ENCODE peak calls at places on chromosomes 3 and 15, in nine cellular contexts. B, G, N, C, E, J, R, U and Y are unnamed samples.

GRCh38 chr3:172096881-172097420 is 57.6 kb downstream of the FNDC3B start:
- DNase-seq in B (no peak), G (no peak), N (no peak), C (peak; percentile 75), E (no peak), J (no peak), R (no peak), U (no peak), Y (no peak)

GRCh38 chr15:67433495-67434099 is 87.3 kb upstream of the C15orf61 start:
- DNase-seq in B (peak; percentile 54), G (peak; percentile 42), N (no peak), C (peak; percentile 61), E (no peak), J (peak; percentile 62), R (no peak), U (no peak), Y (peak; percentile 74)

GRCh38 chr3:106120334-106120733 is 251.5 kb upstream of the CBLB start:
- DNase-seq in B (no peak), G (no peak), N (no peak), C (peak; percentile 65), E (no peak), J (no peak), R (no peak), U (no peak), Y (peak; percentile 22)

GRCh38 chr3:28860307-28860706 is 420.6 kb upstream of the RBMS3 start:
- DNase-seq in B (no peak), G (peak; percentile 91), N (no peak), C (no peak), E (no peak), J (peak; percentile 79), R (no peak), U (no peak), Y (no peak)

GRCh38 chr3:125591116-125591755 is 4.1 kb downstream of the OSBPL11 start:
- DNase-seq in B (no peak), G (no peak), N (no peak), C (peak; percentile 4), E (no peak), J (no peak), R (no peak), U (no peak), Y (no peak)

GRCh38 chr3:122493296-122493695 is 21.4 kb downstream of the KPNA1 start:
- DNase-seq in B (no peak), G (no peak), N (no peak), C (peak; percentile 85), E (no peak), J (no peak), R (no peak), U (no peak), Y (peak; percentile 4)

GRCh38 chr3:119367000-119367399 is 72.8 kb downstream of the ARHGAP31 start:
- DNase-seq in B (no peak), G (no peak), N (no peak), C (no peak), E (no peak), J (no peak), R (no peak), U (no peak), Y (no peak)

GRCh38 chr3:27666708-27667107 is 55.4 kb downstream of the EOMES start:
- DNase-seq in B (peak; percentile 50), G (peak; percentile 98), N (peak; percentile 77), C (peak; percentile 54), E (no peak), J (peak; percentile 90), R (no peak), U (no peak), Y (peak; percentile 55)

GRCh38 chr15:36263666-36264065 is 315.8 kb upstream of the CDIN1 start:
- DNase-seq in B (no peak), G (no peak), N (no peak), C (no peak), E (no peak), J (no peak), R (no peak), U (no peak), Y (no peak)

GRCh38 chr3:37964716-37965115 is 25.9 kb upstream of the VILL start:
- DNase-seq in B (no peak), G (no peak), N (no peak), C (no peak), E (no peak), J (no peak), R (no peak), U (no peak), Y (no peak)

GRCh38 chr15:84810073-84810840 is 6.9 kb upstream of the ALPK3 start:
- DNase-seq in B (no peak), G (no peak), N (no peak), C (peak; percentile 43), E (no peak), J (no peak), R (no peak), U (no peak), Y (peak; percentile 46)

GRCh38 chr3:127706785-127707351 is 34.1 kb downstream of the ABTB1 start:
- DNase-seq in B (no peak), G (no peak), N (no peak), C (no peak), E (no peak), J (no peak), R (no peak), U (no peak), Y (no peak)

GRCh38 chr3:54663558-54664114 is 264.2 kb downstream of the LRTM1 start:
- DNase-seq in B (no peak), G (no peak), N (no peak), C (no peak), E (no peak), J (no peak), R (no peak), U (no peak), Y (no peak)

GRCh38 chr3:21920431-21920830 is 169.4 kb upstream of the ZNF385D start:
- DNase-seq in B (no peak), G (peak; percentile 11), N (no peak), C (peak; percentile 87), E (no peak), J (no peak), R (no peak), U (no peak), Y (peak; percentile 21)

GRCh38 chr15:76150971-76151598 is 91.3 kb downstream of the TMEM266 start:
- DNase-seq in B (peak; percentile 86), G (peak; percentile 70), N (peak; percentile 74), C (peak; percentile 91), E (peak; percentile 67), J (peak; percentile 88), R (peak; percentile 71), U (peak; percentile 75), Y (peak; percentile 85)

GRCh38 chr3:86814918-86815655 is 175.9 kb downstream of the VGLL3 start:
- DNase-seq in B (no peak), G (no peak), N (no peak), C (peak; percentile 76), E (no peak), J (no peak), R (no peak), U (no peak), Y (no peak)

GRCh38 chr3:23129062-23129461 is 74.1 kb upstream of the UBE2E2 start:
- DNase-seq in B (no peak), G (no peak), N (no peak), C (no peak), E (no peak), J (no peak), R (no peak), U (no peak), Y (no peak)

GRCh38 chr3:128495435-128495970 is 2.5 kb upstream of the GATA2 start:
- DNase-seq in B (peak; percentile 44), G (no peak), N (no peak), C (no peak), E (no peak), J (no peak), R (no peak), U (no peak), Y (no peak)

GRCh38 chr3:101913173-101913572 is 63.9 kb downstream of the NFKBIZ start:
- DNase-seq in B (no peak), G (no peak), N (no peak), C (peak; percentile 26), E (no peak), J (no peak), R (no peak), U (no peak), Y (no peak)

GRCh38 chr3:23949784-23950183 is 4.7 kb downstream of the NR1D2 start:
- DNase-seq in B (no peak), G (no peak), N (no peak), C (peak; percentile 36), E (no peak), J (peak; percentile 72), R (no peak), U (no peak), Y (peak; percentile 29)

GRCh38 chr3:29281265-29282228 is 676 bp downstream of the RBMS3 start:
- DNase-seq in B (no peak), G (peak; percentile 2), N (no peak), C (peak; percentile 67), E (no peak), J (peak; percentile 51), R (no peak), U (no peak), Y (no peak)

GRCh38 chr3:76436895-76437294 is 603.0 kb upstream of the ROBO2 start:
- DNase-seq in B (no peak), G (no peak), N (no peak), C (no peak), E (no peak), J (no peak), R (no peak), U (no peak), Y (no peak)

GRCh38 chr3:126672741-126673140 is 17.8 kb upstream of the TXNRD3 start:
- DNase-seq in B (no peak), G (no peak), N (no peak), C (no peak), E (no peak), J (peak; percentile 56), R (no peak), U (no peak), Y (no peak)

GRCh38 chr15:52682776-52683175 is 3.6 kb upstream of the ATOSA start:
- DNase-seq in B (no peak), G (peak; percentile 56), N (no peak), C (no peak), E (no peak), J (no peak), R (no peak), U (no peak), Y (no peak)

GRCh38 chr3:61685755-61686154 is 124.4 kb downstream of the PTPRG start:
- DNase-seq in B (no peak), G (no peak), N (no peak), C (no peak), E (no peak), J (no peak), R (no peak), U (no peak), Y (no peak)

GRCh38 chr3:102447272-102447671 is 12.5 kb downstream of the ZPLD1 start:
- DNase-seq in B (no peak), G (no peak), N (no peak), C (no peak), E (no peak), J (no peak), R (no peak), U (no peak), Y (no peak)

GRCh38 chr15:90049666-90050604 is 48.8 kb downstream of the ZNF710 start:
- DNase-seq in B (no peak), G (no peak), N (no peak), C (no peak), E (no peak), J (peak; percentile 56), R (no peak), U (no peak), Y (no peak)

GRCh38 chr3:155076888-155077287 is 3.2 kb upstream of the MME start:
- DNase-seq in B (no peak), G (no peak), N (no peak), C (no peak), E (no peak), J (no peak), R (no peak), U (no peak), Y (no peak)

GRCh38 chr15:76312540-76313174 is 1.4 kb upstream of the ETFA start:
- DNase-seq in B (no peak), G (no peak), N (no peak), C (peak; percentile 81), E (no peak), J (no peak), R (no peak), U (no peak), Y (no peak)

GRCh38 chr3:2873986-2874385 is 236.2 kb downstream of the IL5RA start:
- DNase-seq in B (no peak), G (no peak), N (no peak), C (no peak), E (no peak), J (no peak), R (no peak), U (no peak), Y (no peak)

GRCh38 chr15:73781038-73781925 is 28.1 kb upstream of the INSYN1 start:
- DNase-seq in B (no peak), G (no peak), N (peak; percentile 13), C (peak; percentile 31), E (no peak), J (peak; percentile 8), R (no peak), U (no peak), Y (peak; percentile 42)